ENCODE peak calls at places on chromosomes 1 and 21, in nine cellular contexts. One of them, this sample, is unnamed.

GRCh38 chr1:62299426-62300200 is 19.6 kb downstream of the KANK4 start:
- DNase-seq in activated CD4-positive, CD25-positive, alpha-beta regulatory T cell: no peak
- DNase-seq in GM04504: no peak
- DNase-seq in activated CD4-positive, alpha-beta T cell treated with anti-CD3 and anti-CD28 coated beads for 24 hours: no peak
- DNase-seq in Jurkat, Clone E6-1: no peak
- DNase-seq in bronchial epithelial cell: no peak
- DNase-seq in GM20000: no peak
- DNase-seq in NCI-H187 treated with DMSO at 0.1 percent for 48 hours: no peak
- DNase-seq in neuronal stem cell: no peak
- DNase-seq in this sample: no peak

GRCh38 chr1:14681182-14681581 is 82.7 kb downstream of the KAZN start:
- DNase-seq in NCI-H187 treated with DMSO at 0.1 percent for 48 hours: no peak
- DNase-seq in Jurkat, Clone E6-1: no peak
- DNase-seq in GM20000: no peak
- DNase-seq in bronchial epithelial cell: no peak
- DNase-seq in activated CD4-positive, alpha-beta T cell treated with anti-CD3 and anti-CD28 coated beads for 24 hours: no peak
- DNase-seq in neuronal stem cell: no peak
- DNase-seq in GM04504: no peak
- DNase-seq in activated CD4-positive, CD25-positive, alpha-beta regulatory T cell: no peak
- DNase-seq in this sample: no peak

GRCh38 chr1:192151176-192151575 is 7.1 kb upstream of the RGS18 start:
- DNase-seq in activated CD4-positive, alpha-beta T cell treated with anti-CD3 and anti-CD28 coated beads for 24 hours: no peak
- DNase-seq in Jurkat, Clone E6-1: no peak
- DNase-seq in NCI-H187 treated with DMSO at 0.1 percent for 48 hours: no peak
- DNase-seq in activated CD4-positive, CD25-positive, alpha-beta regulatory T cell: no peak
- DNase-seq in neuronal stem cell: no peak
- DNase-seq in GM20000: no peak
- DNase-seq in GM04504: no peak
- DNase-seq in bronchial epithelial cell: no peak
- DNase-seq in this sample: no peak

GRCh38 chr1:206923009-206923960 is 1.5 kb upstream of the FCMR start:
- DNase-seq in Jurkat, Clone E6-1: peak
- DNase-seq in neuronal stem cell: no peak
- DNase-seq in GM04504: no peak
- DNase-seq in bronchial epithelial cell: no peak
- DNase-seq in NCI-H187 treated with DMSO at 0.1 percent for 48 hours: no peak
- DNase-seq in activated CD4-positive, CD25-positive, alpha-beta regulatory T cell: peak
- DNase-seq in GM20000: peak
- DNase-seq in activated CD4-positive, alpha-beta T cell treated with anti-CD3 and anti-CD28 coated beads for 24 hours: peak
- DNase-seq in this sample: peak

GRCh38 chr1:88917321-88918025 is 26.1 kb upstream of the GTF2B start:
- DNase-seq in activated CD4-positive, alpha-beta T cell treated with anti-CD3 and anti-CD28 coated beads for 24 hours: no peak
- DNase-seq in neuronal stem cell: no peak
- DNase-seq in NCI-H187 treated with DMSO at 0.1 percent for 48 hours: no peak
- DNase-seq in Jurkat, Clone E6-1: no peak
- DNase-seq in GM20000: no peak
- DNase-seq in GM04504: no peak
- DNase-seq in bronchial epithelial cell: peak
- DNase-seq in activated CD4-positive, CD25-positive, alpha-beta regulatory T cell: no peak
- DNase-seq in this sample: no peak

GRCh38 chr1:22736496-22737088 is 26.0 kb downstream of the EPHB2 start:
- DNase-seq in GM20000: no peak
- DNase-seq in activated CD4-positive, CD25-positive, alpha-beta regulatory T cell: no peak
- DNase-seq in GM04504: no peak
- DNase-seq in Jurkat, Clone E6-1: no peak
- DNase-seq in NCI-H187 treated with DMSO at 0.1 percent for 48 hours: no peak
- DNase-seq in bronchial epithelial cell: no peak
- DNase-seq in activated CD4-positive, alpha-beta T cell treated with anti-CD3 and anti-CD28 coated beads for 24 hours: no peak
- DNase-seq in neuronal stem cell: no peak
- DNase-seq in this sample: no peak

GRCh38 chr1:116571215-116571919 is 541 bp upstream of the CD58 start:
- DNase-seq in NCI-H187 treated with DMSO at 0.1 percent for 48 hours: no peak
- DNase-seq in GM04504: no peak
- DNase-seq in Jurkat, Clone E6-1: no peak
- DNase-seq in activated CD4-positive, CD25-positive, alpha-beta regulatory T cell: no peak
- DNase-seq in GM20000: no peak
- DNase-seq in activated CD4-positive, alpha-beta T cell treated with anti-CD3 and anti-CD28 coated beads for 24 hours: no peak
- DNase-seq in neuronal stem cell: no peak
- DNase-seq in bronchial epithelial cell: no peak
- DNase-seq in this sample: no peak

GRCh38 chr1:232493869-232494268 is 136.1 kb downstream of the SIPA1L2 start:
- DNase-seq in activated CD4-positive, CD25-positive, alpha-beta regulatory T cell: no peak
- DNase-seq in Jurkat, Clone E6-1: no peak
- DNase-seq in GM04504: no peak
- DNase-seq in GM20000: no peak
- DNase-seq in NCI-H187 treated with DMSO at 0.1 percent for 48 hours: no peak
- DNase-seq in activated CD4-positive, alpha-beta T cell treated with anti-CD3 and anti-CD28 coated beads for 24 hours: no peak
- DNase-seq in neuronal stem cell: no peak
- DNase-seq in bronchial epithelial cell: no peak
- DNase-seq in this sample: no peak

GRCh38 chr1:44027320-44027719 is 3.9 kb downstream of the SLC6A9 start:
- DNase-seq in NCI-H187 treated with DMSO at 0.1 percent for 48 hours: no peak
- DNase-seq in GM04504: no peak
- DNase-seq in GM20000: no peak
- DNase-seq in activated CD4-positive, alpha-beta T cell treated with anti-CD3 and anti-CD28 coated beads for 24 hours: no peak
- DNase-seq in neuronal stem cell: no peak
- DNase-seq in Jurkat, Clone E6-1: no peak
- DNase-seq in activated CD4-positive, CD25-positive, alpha-beta regulatory T cell: no peak
- DNase-seq in bronchial epithelial cell: no peak
- DNase-seq in this sample: no peak

GRCh38 chr1:193283026-193283425 is 96.6 kb upstream of the B3GALT2 start:
- DNase-seq in Jurkat, Clone E6-1: no peak
- DNase-seq in neuronal stem cell: no peak
- DNase-seq in activated CD4-positive, CD25-positive, alpha-beta regulatory T cell: no peak
- DNase-seq in activated CD4-positive, alpha-beta T cell treated with anti-CD3 and anti-CD28 coated beads for 24 hours: no peak
- DNase-seq in GM20000: no peak
- DNase-seq in bronchial epithelial cell: no peak
- DNase-seq in GM04504: peak
- DNase-seq in NCI-H187 treated with DMSO at 0.1 percent for 48 hours: no peak
- DNase-seq in this sample: no peak

GRCh38 chr1:31799895-31800676 is 15.7 kb downstream of the SPOCD1 start:
- DNase-seq in NCI-H187 treated with DMSO at 0.1 percent for 48 hours: no peak
- DNase-seq in activated CD4-positive, CD25-positive, alpha-beta regulatory T cell: no peak
- DNase-seq in activated CD4-positive, alpha-beta T cell treated with anti-CD3 and anti-CD28 coated beads for 24 hours: no peak
- DNase-seq in Jurkat, Clone E6-1: no peak
- DNase-seq in neuronal stem cell: no peak
- DNase-seq in GM04504: no peak
- DNase-seq in bronchial epithelial cell: no peak
- DNase-seq in GM20000: no peak
- DNase-seq in this sample: no peak

GRCh38 chr21:45290948-45291612 is 3.4 kb upstream of the POFUT2 start:
- DNase-seq in Jurkat, Clone E6-1: no peak
- DNase-seq in neuronal stem cell: no peak
- DNase-seq in GM20000: no peak
- DNase-seq in activated CD4-positive, alpha-beta T cell treated with anti-CD3 and anti-CD28 coated beads for 24 hours: no peak
- DNase-seq in GM04504: peak
- DNase-seq in NCI-H187 treated with DMSO at 0.1 percent for 48 hours: no peak
- DNase-seq in activated CD4-positive, CD25-positive, alpha-beta regulatory T cell: no peak
- DNase-seq in bronchial epithelial cell: no peak
- DNase-seq in this sample: no peak